ENCODE peak calls at places on chromosomes 4 and X, in nine cellular contexts. One of them, this sample, is unnamed.

GRCh38 chrX:96006281-96006680 is 678.4 kb upstream of the DIAPH2 start:
- DNase-seq in A549: no peak
- DNase-seq in effector CD4-positive, alpha-beta T cell: no peak
- DNase-seq in RPMI7951: no peak
- DNase-seq in IMR-90: no peak
- DNase-seq in glutamatergic neuron: no peak
- DNase-seq in ovary: no peak
- DNase-seq in OCI-LY7: no peak
- DNase-seq in GM12878: no peak
- DNase-seq in this sample: no peak

GRCh38 chr4:23324291-23324690 is 565.6 kb downstream of the PPARGC1A start:
- DNase-seq in A549: no peak
- DNase-seq in effector CD4-positive, alpha-beta T cell: no peak
- DNase-seq in RPMI7951: peak
- DNase-seq in IMR-90: no peak
- DNase-seq in glutamatergic neuron: no peak
- DNase-seq in ovary: no peak
- DNase-seq in OCI-LY7: no peak
- DNase-seq in GM12878: no peak
- DNase-seq in this sample: no peak

GRCh38 chr4:849478-850175 is 23.7 kb upstream of the CPLX1 start:
- DNase-seq in A549: no peak
- DNase-seq in effector CD4-positive, alpha-beta T cell: no peak
- DNase-seq in RPMI7951: no peak
- DNase-seq in IMR-90: no peak
- DNase-seq in glutamatergic neuron: peak
- DNase-seq in ovary: no peak
- DNase-seq in OCI-LY7: no peak
- DNase-seq in GM12878: no peak
- DNase-seq in this sample: no peak

GRCh38 chrX:130176354-130176776 is 4.6 kb downstream of the RAB33A start:
- DNase-seq in A549: no peak
- DNase-seq in effector CD4-positive, alpha-beta T cell: no peak
- DNase-seq in RPMI7951: no peak
- DNase-seq in IMR-90: peak
- DNase-seq in glutamatergic neuron: no peak
- DNase-seq in ovary: no peak
- DNase-seq in OCI-LY7: peak
- DNase-seq in GM12878: peak
- DNase-seq in this sample: no peak

GRCh38 chr4:122827899-122828601 is 1.4 kb downstream of the FGF2 start:
- DNase-seq in A549: peak
- DNase-seq in effector CD4-positive, alpha-beta T cell: no peak
- DNase-seq in RPMI7951: peak
- DNase-seq in IMR-90: peak
- DNase-seq in glutamatergic neuron: no peak
- DNase-seq in ovary: peak
- DNase-seq in OCI-LY7: peak
- DNase-seq in GM12878: peak
- DNase-seq in this sample: peak

GRCh38 chrX:50635811-50636365 is 165.3 kb upstream of the DGKK start:
- DNase-seq in A549: no peak
- DNase-seq in effector CD4-positive, alpha-beta T cell: no peak
- DNase-seq in RPMI7951: no peak
- DNase-seq in IMR-90: no peak
- DNase-seq in glutamatergic neuron: peak
- DNase-seq in ovary: no peak
- DNase-seq in OCI-LY7: no peak
- DNase-seq in GM12878: no peak
- DNase-seq in this sample: no peak

GRCh38 chr4:7381890-7382633 is 52.7 kb downstream of the PSAPL1 start:
- DNase-seq in A549: no peak
- DNase-seq in effector CD4-positive, alpha-beta T cell: no peak
- DNase-seq in RPMI7951: no peak
- DNase-seq in IMR-90: no peak
- DNase-seq in glutamatergic neuron: no peak
- DNase-seq in ovary: peak
- DNase-seq in OCI-LY7: no peak
- DNase-seq in GM12878: no peak
- DNase-seq in this sample: no peak

GRCh38 chr4:5863461-5864113 is 29.3 kb downstream of the CRMP1 start:
- DNase-seq in A549: peak
- DNase-seq in effector CD4-positive, alpha-beta T cell: no peak
- DNase-seq in RPMI7951: peak
- DNase-seq in IMR-90: peak
- DNase-seq in glutamatergic neuron: no peak
- DNase-seq in ovary: no peak
- DNase-seq in OCI-LY7: no peak
- DNase-seq in GM12878: no peak
- DNase-seq in this sample: no peak

GRCh38 chrX:9267415-9267814 is 197.4 kb upstream of the TBL1X start:
- DNase-seq in A549: peak
- DNase-seq in effector CD4-positive, alpha-beta T cell: no peak
- DNase-seq in RPMI7951: peak
- DNase-seq in IMR-90: no peak
- DNase-seq in glutamatergic neuron: no peak
- DNase-seq in ovary: no peak
- DNase-seq in OCI-LY7: no peak
- DNase-seq in GM12878: no peak
- DNase-seq in this sample: no peak

This sample was measured in erythroblast.